ENCODE peak calls at places on chromosomes 2 and 18, in nine cellular contexts. One of them, this sample, is unnamed.

GRCh38 chr2:11665028-11665427 is 5.0 kb downstream of the NTSR2 start:
- DNase-seq in progenitor cell of endocrine pancreas: no peak
- DNase-seq in HFF-Myc: no peak
- DNase-seq in foreskin fibroblast: no peak
- DNase-seq in breast epithelium: no peak
- DNase-seq in suprapubic skin: peak
- DNase-seq in Peyer's patch: no peak
- DNase-seq in bronchial epithelial cell: no peak
- DNase-seq in fibroblast of mammary gland: no peak
- DNase-seq in this sample: no peak

GRCh38 chr2:208980321-208980720 is 443.5 kb upstream of the MAP2 start:
- DNase-seq in suprapubic skin: no peak
- DNase-seq in foreskin fibroblast: no peak
- DNase-seq in HFF-Myc: no peak
- DNase-seq in fibroblast of mammary gland: no peak
- DNase-seq in progenitor cell of endocrine pancreas: no peak
- DNase-seq in Peyer's patch: no peak
- DNase-seq in breast epithelium: no peak
- DNase-seq in bronchial epithelial cell: no peak
- DNase-seq in this sample: no peak

GRCh38 chr2:9769171-9770005 is 73.9 kb upstream of the TAF1B start:
- DNase-seq in bronchial epithelial cell: no peak
- DNase-seq in fibroblast of mammary gland: no peak
- DNase-seq in HFF-Myc: no peak
- DNase-seq in progenitor cell of endocrine pancreas: no peak
- DNase-seq in foreskin fibroblast: no peak
- DNase-seq in Peyer's patch: no peak
- DNase-seq in breast epithelium: peak
- DNase-seq in suprapubic skin: peak
- DNase-seq in this sample: no peak

GRCh38 chr2:102707796-102708713 is 53.8 kb upstream of the TMEM182 start:
- DNase-seq in fibroblast of mammary gland: no peak
- DNase-seq in foreskin fibroblast: no peak
- DNase-seq in suprapubic skin: no peak
- DNase-seq in breast epithelium: no peak
- DNase-seq in HFF-Myc: no peak
- DNase-seq in bronchial epithelial cell: no peak
- DNase-seq in progenitor cell of endocrine pancreas: no peak
- DNase-seq in Peyer's patch: no peak
- DNase-seq in this sample: no peak

GRCh38 chr2:144364988-144365738 is 154.8 kb downstream of the ZEB2 start:
- DNase-seq in breast epithelium: no peak
- DNase-seq in suprapubic skin: no peak
- DNase-seq in progenitor cell of endocrine pancreas: no peak
- DNase-seq in Peyer's patch: no peak
- DNase-seq in HFF-Myc: no peak
- DNase-seq in bronchial epithelial cell: no peak
- DNase-seq in fibroblast of mammary gland: peak
- DNase-seq in foreskin fibroblast: no peak
- DNase-seq in this sample: no peak

GRCh38 chr2:123380536-123380935 is 644.6 kb upstream of the CNTNAP5 start:
- DNase-seq in HFF-Myc: no peak
- DNase-seq in breast epithelium: no peak
- DNase-seq in fibroblast of mammary gland: no peak
- DNase-seq in suprapubic skin: no peak
- DNase-seq in bronchial epithelial cell: no peak
- DNase-seq in foreskin fibroblast: no peak
- DNase-seq in progenitor cell of endocrine pancreas: no peak
- DNase-seq in Peyer's patch: no peak
- DNase-seq in this sample: no peak

GRCh38 chr2:17940105-17940630 is 61.7 kb downstream of the KCNS3 start:
- DNase-seq in Peyer's patch: no peak
- DNase-seq in HFF-Myc: no peak
- DNase-seq in suprapubic skin: no peak
- DNase-seq in progenitor cell of endocrine pancreas: no peak
- DNase-seq in foreskin fibroblast: no peak
- DNase-seq in fibroblast of mammary gland: no peak
- DNase-seq in breast epithelium: no peak
- DNase-seq in bronchial epithelial cell: no peak
- DNase-seq in this sample: no peak

GRCh38 chr18:47549141-47549540 is 297.7 kb upstream of the SKOR2 start:
- DNase-seq in fibroblast of mammary gland: no peak
- DNase-seq in foreskin fibroblast: no peak
- DNase-seq in Peyer's patch: no peak
- DNase-seq in suprapubic skin: no peak
- DNase-seq in breast epithelium: no peak
- DNase-seq in bronchial epithelial cell: no peak
- DNase-seq in progenitor cell of endocrine pancreas: no peak
- DNase-seq in HFF-Myc: no peak
- DNase-seq in this sample: no peak

GRCh38 chr18:4453712-4454547 is 1.2 kb downstream of the DLGAP1 start:
- DNase-seq in HFF-Myc: no peak
- DNase-seq in Peyer's patch: no peak
- DNase-seq in fibroblast of mammary gland: no peak
- DNase-seq in foreskin fibroblast: no peak
- DNase-seq in bronchial epithelial cell: no peak
- DNase-seq in breast epithelium: no peak
- DNase-seq in suprapubic skin: no peak
- DNase-seq in progenitor cell of endocrine pancreas: peak
- DNase-seq in this sample: no peak

GRCh38 chr2:164823126-164823525 is 18.5 kb downstream of the COBLL1 start:
- DNase-seq in HFF-Myc: no peak
- DNase-seq in bronchial epithelial cell: no peak
- DNase-seq in progenitor cell of endocrine pancreas: no peak
- DNase-seq in fibroblast of mammary gland: no peak
- DNase-seq in suprapubic skin: no peak
- DNase-seq in foreskin fibroblast: no peak
- DNase-seq in breast epithelium: no peak
- DNase-seq in Peyer's patch: no peak
- DNase-seq in this sample: no peak

GRCh38 chr18:8883409-8883668 is 178.0 kb downstream of the MTCL1 start:
- DNase-seq in suprapubic skin: no peak
- DNase-seq in breast epithelium: no peak
- DNase-seq in bronchial epithelial cell: no peak
- DNase-seq in HFF-Myc: no peak
- DNase-seq in foreskin fibroblast: no peak
- DNase-seq in fibroblast of mammary gland: no peak
- DNase-seq in Peyer's patch: no peak
- DNase-seq in progenitor cell of endocrine pancreas: no peak
- DNase-seq in this sample: no peak

GRCh38 chr18:8881103-8881502 is 175.7 kb downstream of the MTCL1 start:
- DNase-seq in Peyer's patch: no peak
- DNase-seq in fibroblast of mammary gland: no peak
- DNase-seq in suprapubic skin: no peak
- DNase-seq in bronchial epithelial cell: no peak
- DNase-seq in breast epithelium: no peak
- DNase-seq in HFF-Myc: no peak
- DNase-seq in foreskin fibroblast: no peak
- DNase-seq in progenitor cell of endocrine pancreas: no peak
- DNase-seq in this sample: no peak

GRCh38 chr18:8876887-8877286 is 171.5 kb downstream of the MTCL1 start:
- DNase-seq in fibroblast of mammary gland: no peak
- DNase-seq in progenitor cell of endocrine pancreas: no peak
- DNase-seq in Peyer's patch: no peak
- DNase-seq in breast epithelium: no peak
- DNase-seq in suprapubic skin: no peak
- DNase-seq in bronchial epithelial cell: peak
- DNase-seq in HFF-Myc: no peak
- DNase-seq in foreskin fibroblast: no peak
- DNase-seq in this sample: no peak

DNA sequence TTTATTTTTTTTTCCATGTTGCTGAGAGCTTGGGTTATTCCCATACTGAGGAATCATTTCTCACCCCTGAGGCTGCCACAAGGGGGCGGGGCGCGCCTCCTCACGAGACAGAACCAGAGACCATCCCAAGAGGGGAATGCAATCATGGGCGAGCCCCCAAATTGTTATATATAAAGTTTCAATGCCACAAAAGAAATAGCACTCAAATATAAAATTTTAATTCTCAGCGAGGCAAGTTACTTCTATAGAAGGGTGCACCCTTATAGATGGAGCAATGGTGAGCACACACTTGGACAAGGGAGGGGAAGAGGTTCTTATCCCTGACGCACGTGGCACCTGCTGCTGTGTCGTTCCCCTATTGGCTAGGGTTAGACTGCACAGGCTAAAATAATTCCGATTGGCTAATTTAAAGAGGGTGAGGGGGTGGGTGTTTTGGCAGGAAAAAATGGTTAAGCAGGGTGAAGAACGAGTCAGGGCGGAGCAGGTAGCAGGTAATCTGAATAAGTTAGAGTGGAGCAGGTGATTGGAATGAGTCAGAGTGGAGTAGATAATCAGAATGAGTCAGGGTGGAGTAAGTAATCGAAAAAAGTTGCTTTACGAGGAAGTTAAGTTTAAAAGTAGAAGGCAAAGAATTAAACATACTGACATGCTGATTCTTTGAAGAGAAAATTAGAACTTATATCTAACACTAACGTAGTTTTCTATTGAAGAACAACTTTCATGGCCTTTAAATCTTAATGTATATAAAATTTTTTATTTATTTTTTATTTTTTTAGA is 177.5 kb downstream of the MTCL1 start:
- DNase-seq in Peyer's patch: no peak
- DNase-seq in breast epithelium: no peak
- DNase-seq in fibroblast of mammary gland: peak
- DNase-seq in foreskin fibroblast: no peak
- DNase-seq in suprapubic skin: no peak
- DNase-seq in progenitor cell of endocrine pancreas: no peak
- DNase-seq in HFF-Myc: no peak
- DNase-seq in bronchial epithelial cell: peak
- DNase-seq in this sample: no peak
- TF ChIP-seq CTCF in Peyer's patch: no peak
- TF ChIP-seq CTCF in breast epithelium: no peak
- TF ChIP-seq CTCF in fibroblast of mammary gland: peak
- TF ChIP-seq CTCF in foreskin fibroblast: no peak
- TF ChIP-seq CTCF in suprapubic skin: no peak
- TF ChIP-seq CTCF in progenitor cell of endocrine pancreas: peak
- TF ChIP-seq CTCF in HFF-Myc: peak
- TF ChIP-seq CTCF in bronchial epithelial cell: no peak
- TF ChIP-seq CTCF in this sample: no peak

GRCh38 chr2:15818881-15819280 is 121.5 kb upstream of the MYCN start:
- DNase-seq in suprapubic skin: no peak
- DNase-seq in fibroblast of mammary gland: no peak
- DNase-seq in breast epithelium: no peak
- DNase-seq in foreskin fibroblast: no peak
- DNase-seq in bronchial epithelial cell: no peak
- DNase-seq in Peyer's patch: no peak
- DNase-seq in progenitor cell of endocrine pancreas: no peak
- DNase-seq in HFF-Myc: no peak
- DNase-seq in this sample: no peak

GRCh38 chr2:15820283-15820591 is 120.1 kb upstream of the MYCN start:
- DNase-seq in suprapubic skin: no peak
- DNase-seq in breast epithelium: no peak
- DNase-seq in bronchial epithelial cell: no peak
- DNase-seq in fibroblast of mammary gland: no peak
- DNase-seq in foreskin fibroblast: no peak
- DNase-seq in progenitor cell of endocrine pancreas: no peak
- DNase-seq in HFF-Myc: no peak
- DNase-seq in Peyer's patch: no peak
- DNase-seq in this sample: no peak

GRCh38 chr2:15818186-15818795 is 122.1 kb upstream of the MYCN start:
- DNase-seq in suprapubic skin: no peak
- DNase-seq in bronchial epithelial cell: no peak
- DNase-seq in foreskin fibroblast: no peak
- DNase-seq in HFF-Myc: no peak
- DNase-seq in progenitor cell of endocrine pancreas: no peak
- DNase-seq in fibroblast of mammary gland: no peak
- DNase-seq in breast epithelium: no peak
- DNase-seq in Peyer's patch: no peak
- DNase-seq in this sample: no peak

GRCh38 chr2:15820927-15821326 is 119.4 kb upstream of the MYCN start:
- DNase-seq in fibroblast of mammary gland: no peak
- DNase-seq in foreskin fibroblast: no peak
- DNase-seq in HFF-Myc: no peak
- DNase-seq in Peyer's patch: no peak
- DNase-seq in suprapubic skin: no peak
- DNase-seq in progenitor cell of endocrine pancreas: no peak
- DNase-seq in breast epithelium: no peak
- DNase-seq in bronchial epithelial cell: no peak
- DNase-seq in this sample: no peak

DNA sequence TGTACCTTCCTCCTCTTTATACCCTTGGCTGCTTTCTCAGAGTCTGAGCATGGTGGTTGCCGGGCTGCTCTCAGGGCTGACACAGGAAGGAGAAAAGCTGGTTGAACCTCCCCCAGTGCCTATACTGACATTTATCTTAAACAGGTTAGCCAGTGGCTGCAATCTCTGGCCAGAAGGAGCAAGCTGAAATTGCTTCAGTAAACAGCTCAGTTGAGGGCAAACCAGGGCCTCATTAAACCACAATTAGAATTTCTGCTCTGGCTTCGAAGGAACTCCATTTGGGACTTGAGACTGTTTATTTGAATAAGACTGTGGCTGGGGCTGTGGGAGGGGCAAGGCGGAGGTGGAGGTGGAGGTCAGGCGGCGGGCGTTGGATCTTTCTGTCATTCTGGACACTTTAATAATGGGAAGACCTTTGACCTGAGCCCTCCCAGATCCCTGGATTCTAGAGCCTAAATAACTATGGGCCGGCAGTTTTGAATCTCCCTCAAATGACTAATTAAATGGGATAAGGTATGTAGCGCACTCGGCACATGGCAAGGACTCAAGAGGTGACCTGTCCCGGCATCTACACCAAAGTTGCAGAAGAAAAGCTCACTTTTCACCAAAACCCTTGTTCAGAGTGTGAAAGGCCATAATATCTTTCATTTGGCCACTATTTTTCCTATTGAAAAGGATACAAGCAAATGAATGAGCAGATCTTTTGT is 120.6 kb upstream of the MYCN start:
- DNase-seq in breast epithelium: no peak
- DNase-seq in HFF-Myc: no peak
- DNase-seq in suprapubic skin: no peak
- DNase-seq in progenitor cell of endocrine pancreas: no peak
- DNase-seq in foreskin fibroblast: no peak
- DNase-seq in fibroblast of mammary gland: no peak
- DNase-seq in Peyer's patch: no peak
- DNase-seq in bronchial epithelial cell: no peak
- DNase-seq in this sample: no peak
- TF ChIP-seq CTCF in breast epithelium: no peak
- TF ChIP-seq CTCF in HFF-Myc: no peak
- TF ChIP-seq CTCF in suprapubic skin: no peak
- TF ChIP-seq CTCF in progenitor cell of endocrine pancreas: no peak
- TF ChIP-seq CTCF in foreskin fibroblast: no peak
- TF ChIP-seq CTCF in fibroblast of mammary gland: no peak
- TF ChIP-seq CTCF in Peyer's patch: no peak
- TF ChIP-seq CTCF in bronchial epithelial cell: no peak
- TF ChIP-seq CTCF in this sample: no peak

GRCh38 chr2:64144057-64145013 is at the start of gene PELI1:
- DNase-seq in suprapubic skin: peak
- DNase-seq in Peyer's patch: peak
- DNase-seq in foreskin fibroblast: peak
- DNase-seq in bronchial epithelial cell: peak
- DNase-seq in progenitor cell of endocrine pancreas: peak
- DNase-seq in breast epithelium: peak
- DNase-seq in HFF-Myc: peak
- DNase-seq in fibroblast of mammary gland: peak
- DNase-seq in this sample: peak
- TF ChIP-seq CTCF in suprapubic skin: no peak
- TF ChIP-seq CTCF in Peyer's patch: peak
- TF ChIP-seq CTCF in foreskin fibroblast: peak
- TF ChIP-seq CTCF in bronchial epithelial cell: peak
- TF ChIP-seq CTCF in progenitor cell of endocrine pancreas: no peak
- TF ChIP-seq CTCF in breast epithelium: peak
- TF ChIP-seq CTCF in HFF-Myc: no peak
- TF ChIP-seq CTCF in fibroblast of mammary gland: no peak
- TF ChIP-seq CTCF in this sample: peak

GRCh38 chr2:675982-676646 is 1.1 kb downstream of the TMEM18 start:
- DNase-seq in foreskin fibroblast: peak
- DNase-seq in HFF-Myc: peak
- DNase-seq in breast epithelium: no peak
- DNase-seq in bronchial epithelial cell: peak
- DNase-seq in progenitor cell of endocrine pancreas: peak
- DNase-seq in fibroblast of mammary gland: peak
- DNase-seq in suprapubic skin: no peak
- DNase-seq in Peyer's patch: peak
- DNase-seq in this sample: peak
- TF ChIP-seq CTCF in foreskin fibroblast: peak
- TF ChIP-seq CTCF in HFF-Myc: peak
- TF ChIP-seq CTCF in breast epithelium: no peak
- TF ChIP-seq CTCF in bronchial epithelial cell: peak
- TF ChIP-seq CTCF in progenitor cell of endocrine pancreas: peak
- TF ChIP-seq CTCF in fibroblast of mammary gland: peak
- TF ChIP-seq CTCF in suprapubic skin: peak
- TF ChIP-seq CTCF in Peyer's patch: peak
- TF ChIP-seq CTCF in this sample: peak

This sample was measured in AG09319.